ENCODE peak calls at places on chromosomes 7 and 10, in ten cellular contexts. One of them, this sample, is unnamed.

GRCh38 chr10:42482411-42482810 is 156.0 kb downstream of the ZNF33B start:
- DNase-seq in omental fat pad: no peak
- DNase-seq in brain microvascular endothelial cell: no peak
- DNase-seq in uterus: no peak
- DNase-seq in pancreas: no peak
- DNase-seq in Peyer's patch: no peak
- DNase-seq in vagina: no peak
- DNase-seq in H9: no peak
- DNase-seq in heart left ventricle: no peak
- DNase-seq in left ventricle myocardium inferior: no peak
- DNase-seq in this sample: no peak

GRCh38 chr10:66828957-66829356 is 96.9 kb upstream of the LRRTM3 start:
- DNase-seq in omental fat pad: no peak
- DNase-seq in brain microvascular endothelial cell: no peak
- DNase-seq in uterus: no peak
- DNase-seq in pancreas: no peak
- DNase-seq in Peyer's patch: no peak
- DNase-seq in vagina: no peak
- DNase-seq in H9: no peak
- DNase-seq in heart left ventricle: no peak
- DNase-seq in left ventricle myocardium inferior: no peak
- DNase-seq in this sample: no peak

GRCh38 chr10:78578929-78579328 is 489.8 kb upstream of the ZMIZ1 start:
- DNase-seq in omental fat pad: no peak
- DNase-seq in brain microvascular endothelial cell: peak; percentile 1
- DNase-seq in uterus: peak; percentile 8
- DNase-seq in pancreas: no peak
- DNase-seq in Peyer's patch: peak; percentile 61
- DNase-seq in vagina: no peak
- DNase-seq in H9: no peak
- DNase-seq in heart left ventricle: no peak
- DNase-seq in left ventricle myocardium inferior: no peak
- DNase-seq in this sample: no peak

GRCh38 chr7:151672706-151673105 is 153.0 kb upstream of the RHEB start:
- DNase-seq in omental fat pad: no peak
- DNase-seq in brain microvascular endothelial cell: no peak
- DNase-seq in uterus: no peak
- DNase-seq in pancreas: no peak
- DNase-seq in Peyer's patch: no peak
- DNase-seq in vagina: no peak
- DNase-seq in H9: no peak
- DNase-seq in heart left ventricle: no peak
- DNase-seq in left ventricle myocardium inferior: no peak
- DNase-seq in this sample: no peak

GRCh38 chr7:27730112-27730511 is 9.8 kb upstream of the TAX1BP1 start:
- DNase-seq in omental fat pad: no peak
- DNase-seq in brain microvascular endothelial cell: no peak
- DNase-seq in uterus: no peak
- DNase-seq in pancreas: no peak
- DNase-seq in Peyer's patch: no peak
- DNase-seq in vagina: no peak
- DNase-seq in H9: no peak
- DNase-seq in heart left ventricle: no peak
- DNase-seq in left ventricle myocardium inferior: no peak
- DNase-seq in this sample: no peak

GRCh38 chr7:17123020-17123419 is 175.4 kb upstream of the AHR start:
- DNase-seq in omental fat pad: no peak
- DNase-seq in brain microvascular endothelial cell: peak; percentile 82
- DNase-seq in uterus: no peak
- DNase-seq in pancreas: no peak
- DNase-seq in Peyer's patch: no peak
- DNase-seq in vagina: no peak
- DNase-seq in H9: no peak
- DNase-seq in heart left ventricle: no peak
- DNase-seq in left ventricle myocardium inferior: no peak
- DNase-seq in this sample: no peak

GRCh38 chr7:44693641-44694313 is 54.9 kb upstream of the ZMIZ2 start:
- DNase-seq in omental fat pad: no peak
- DNase-seq in brain microvascular endothelial cell: peak; percentile 78
- DNase-seq in uterus: no peak
- DNase-seq in pancreas: no peak
- DNase-seq in Peyer's patch: no peak
- DNase-seq in vagina: no peak
- DNase-seq in H9: no peak
- DNase-seq in heart left ventricle: peak; percentile 81
- DNase-seq in left ventricle myocardium inferior: peak; percentile 67
- DNase-seq in this sample: no peak

GRCh38 chr7:100894860-100895700 is 608 bp downstream of the ACHE start:
- DNase-seq in omental fat pad: peak; percentile 60
- DNase-seq in brain microvascular endothelial cell: no peak
- DNase-seq in uterus: no peak
- DNase-seq in pancreas: peak; percentile 77
- DNase-seq in Peyer's patch: peak; percentile 78
- DNase-seq in vagina: no peak
- DNase-seq in H9: peak; percentile 80
- DNase-seq in heart left ventricle: peak; percentile 54
- DNase-seq in left ventricle myocardium inferior: peak; percentile 29
- DNase-seq in this sample: peak; percentile 90

GRCh38 chr7:128755816-128756476 is 16.8 kb downstream of the CALU start:
- DNase-seq in omental fat pad: no peak
- DNase-seq in brain microvascular endothelial cell: peak; percentile 88
- DNase-seq in uterus: peak; percentile 73
- DNase-seq in pancreas: no peak
- DNase-seq in Peyer's patch: no peak
- DNase-seq in vagina: no peak
- DNase-seq in H9: no peak
- DNase-seq in heart left ventricle: no peak
- DNase-seq in left ventricle myocardium inferior: no peak
- DNase-seq in this sample: no peak

GRCh38 chr7:73429218-73429617 is 4.4 kb upstream of the FZD9 start:
- DNase-seq in omental fat pad: no peak
- DNase-seq in brain microvascular endothelial cell: no peak
- DNase-seq in uterus: no peak
- DNase-seq in pancreas: no peak
- DNase-seq in Peyer's patch: no peak
- DNase-seq in vagina: no peak
- DNase-seq in H9: peak; percentile 81
- DNase-seq in heart left ventricle: no peak
- DNase-seq in left ventricle myocardium inferior: no peak
- DNase-seq in this sample: no peak

GRCh38 chr10:97888641-97889262 is 39.1 kb downstream of the GOLGA7B start:
- DNase-seq in omental fat pad: no peak
- DNase-seq in brain microvascular endothelial cell: peak; percentile 32
- DNase-seq in uterus: no peak
- DNase-seq in pancreas: peak; percentile 46
- DNase-seq in Peyer's patch: no peak
- DNase-seq in vagina: no peak
- DNase-seq in H9: peak; percentile 90
- DNase-seq in heart left ventricle: no peak
- DNase-seq in left ventricle myocardium inferior: no peak
- DNase-seq in this sample: no peak

GRCh38 chr7:138167869-138168296 is 91.6 kb downstream of the AKR1D1 start:
- DNase-seq in omental fat pad: no peak
- DNase-seq in brain microvascular endothelial cell: no peak
- DNase-seq in uterus: no peak
- DNase-seq in pancreas: no peak
- DNase-seq in Peyer's patch: no peak
- DNase-seq in vagina: no peak
- DNase-seq in H9: peak; percentile 67
- DNase-seq in heart left ventricle: no peak
- DNase-seq in left ventricle myocardium inferior: no peak
- DNase-seq in this sample: no peak

GRCh38 chr7:387132-388022 is 97.4 kb downstream of the FOXL3 start:
- DNase-seq in omental fat pad: no peak
- DNase-seq in brain microvascular endothelial cell: no peak
- DNase-seq in uterus: no peak
- DNase-seq in pancreas: no peak
- DNase-seq in Peyer's patch: peak; percentile 38
- DNase-seq in vagina: no peak
- DNase-seq in H9: no peak
- DNase-seq in heart left ventricle: no peak
- DNase-seq in left ventricle myocardium inferior: peak; percentile 5
- DNase-seq in this sample: no peak

GRCh38 chr7:100547872-100548271 is 8.9 kb downstream of the AGFG2 start:
- DNase-seq in omental fat pad: no peak
- DNase-seq in brain microvascular endothelial cell: no peak
- DNase-seq in uterus: no peak
- DNase-seq in pancreas: no peak
- DNase-seq in Peyer's patch: no peak
- DNase-seq in vagina: no peak
- DNase-seq in H9: no peak
- DNase-seq in heart left ventricle: peak; percentile 44
- DNase-seq in left ventricle myocardium inferior: no peak
- DNase-seq in this sample: no peak

GRCh38 chr7:94276797-94277196 is 117.9 kb upstream of the COL1A2 start:
- DNase-seq in omental fat pad: no peak
- DNase-seq in brain microvascular endothelial cell: no peak
- DNase-seq in uterus: no peak
- DNase-seq in pancreas: no peak
- DNase-seq in Peyer's patch: no peak
- DNase-seq in vagina: no peak
- DNase-seq in H9: no peak
- DNase-seq in heart left ventricle: no peak
- DNase-seq in left ventricle myocardium inferior: no peak
- DNase-seq in this sample: no peak

GRCh38 chr7:78265086-78265485 is 466.5 kb downstream of the PHTF2 start:
- DNase-seq in omental fat pad: no peak
- DNase-seq in brain microvascular endothelial cell: no peak
- DNase-seq in uterus: no peak
- DNase-seq in pancreas: no peak
- DNase-seq in Peyer's patch: no peak
- DNase-seq in vagina: no peak
- DNase-seq in H9: no peak
- DNase-seq in heart left ventricle: no peak
- DNase-seq in left ventricle myocardium inferior: no peak
- DNase-seq in this sample: no peak

GRCh38 chr7:5586279-5586962 is 162.8 kb upstream of the TNRC18 start:
- DNase-seq in omental fat pad: no peak
- DNase-seq in brain microvascular endothelial cell: no peak
- DNase-seq in uterus: no peak
- DNase-seq in pancreas: no peak
- DNase-seq in Peyer's patch: no peak
- DNase-seq in vagina: no peak
- DNase-seq in H9: no peak
- DNase-seq in heart left ventricle: no peak
- DNase-seq in left ventricle myocardium inferior: no peak
- DNase-seq in this sample: no peak

GRCh38 chr7:44634187-44634838 is 27.9 kb downstream of the OGDH start:
- DNase-seq in omental fat pad: no peak
- DNase-seq in brain microvascular endothelial cell: no peak
- DNase-seq in uterus: no peak
- DNase-seq in pancreas: peak; percentile 37
- DNase-seq in Peyer's patch: peak; percentile 85
- DNase-seq in vagina: no peak
- DNase-seq in H9: no peak
- DNase-seq in heart left ventricle: no peak
- DNase-seq in left ventricle myocardium inferior: no peak
- DNase-seq in this sample: no peak

GRCh38 chr7:117126631-117127030 is 173.3 kb downstream of the ST7 start:
- DNase-seq in omental fat pad: no peak
- DNase-seq in brain microvascular endothelial cell: no peak
- DNase-seq in uterus: no peak
- DNase-seq in pancreas: no peak
- DNase-seq in Peyer's patch: no peak
- DNase-seq in vagina: no peak
- DNase-seq in H9: no peak
- DNase-seq in heart left ventricle: no peak
- DNase-seq in left ventricle myocardium inferior: no peak
- DNase-seq in this sample: no peak
- TF ChIP-seq CTCF in omental fat pad: no peak
- TF ChIP-seq CTCF in brain microvascular endothelial cell: no peak
- TF ChIP-seq CTCF in uterus: no peak
- TF ChIP-seq CTCF in pancreas: no peak
- TF ChIP-seq CTCF in Peyer's patch: no peak
- TF ChIP-seq CTCF in vagina: no peak
- TF ChIP-seq CTCF in H9: no peak
- TF ChIP-seq CTCF in heart left ventricle: no peak
- TF ChIP-seq CTCF in left ventricle myocardium inferior: no peak
- TF ChIP-seq CTCF in this sample: no peak

GRCh38 chr7:123054357-123055133 is 59.0 kb upstream of the TAS2R16 start:
- DNase-seq in omental fat pad: no peak
- DNase-seq in brain microvascular endothelial cell: no peak
- DNase-seq in uterus: no peak
- DNase-seq in pancreas: no peak
- DNase-seq in Peyer's patch: no peak
- DNase-seq in vagina: no peak
- DNase-seq in H9: peak; percentile 71
- DNase-seq in heart left ventricle: peak; percentile 38
- DNase-seq in left ventricle myocardium inferior: peak; percentile 24
- DNase-seq in this sample: no peak
- TF ChIP-seq CTCF in omental fat pad: no peak
- TF ChIP-seq CTCF in brain microvascular endothelial cell: peak; percentile 48
- TF ChIP-seq CTCF in uterus: no peak
- TF ChIP-seq CTCF in pancreas: no peak
- TF ChIP-seq CTCF in Peyer's patch: no peak
- TF ChIP-seq CTCF in vagina: no peak
- TF ChIP-seq CTCF in H9: peak; percentile 62
- TF ChIP-seq CTCF in heart left ventricle: peak; percentile 17
- TF ChIP-seq CTCF in left ventricle myocardium inferior: peak; percentile 46
- TF ChIP-seq CTCF in this sample: no peak

DNA sequence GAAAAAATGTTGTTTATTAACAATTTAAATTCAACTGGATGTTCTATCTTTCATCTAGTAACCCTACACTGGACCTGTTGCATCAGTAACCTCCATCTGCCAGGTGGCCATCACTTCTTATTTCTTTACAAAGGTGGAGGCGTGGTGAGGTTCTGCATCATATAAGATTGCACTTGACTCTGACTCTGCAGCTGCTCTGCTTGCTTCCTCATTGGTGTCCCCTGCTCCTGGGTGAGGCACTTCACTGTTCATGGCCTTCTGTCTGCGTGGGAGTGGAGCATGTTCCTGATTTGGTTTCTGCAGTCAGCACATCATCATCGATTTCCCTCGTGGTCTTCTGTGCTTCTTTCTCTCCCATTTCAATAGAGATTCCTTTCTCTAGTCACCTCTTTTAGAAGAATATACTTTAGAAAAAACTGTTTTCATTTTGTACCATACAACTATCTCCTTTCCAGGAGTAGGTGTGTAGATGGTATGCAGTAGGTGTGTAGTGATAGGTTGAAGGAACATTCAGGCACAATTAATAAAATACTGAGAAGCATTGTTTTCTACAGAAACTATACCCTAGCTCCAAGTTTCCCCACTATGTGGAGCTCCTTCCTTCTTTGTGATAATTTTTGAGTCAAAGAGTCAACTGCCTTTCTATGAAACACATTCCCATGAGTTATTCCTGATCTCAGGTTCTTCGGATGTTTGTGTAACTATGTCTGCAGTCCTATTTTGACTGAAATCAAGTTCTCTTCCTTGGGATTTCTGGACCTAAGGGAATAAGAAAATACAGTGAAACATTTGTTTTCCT is 231.7 kb upstream of the CNTNAP2 start:
- DNase-seq in omental fat pad: no peak
- DNase-seq in brain microvascular endothelial cell: peak; percentile 3
- DNase-seq in uterus: no peak
- DNase-seq in pancreas: no peak
- DNase-seq in Peyer's patch: no peak
- DNase-seq in vagina: no peak
- DNase-seq in H9: no peak
- DNase-seq in heart left ventricle: no peak
- DNase-seq in left ventricle myocardium inferior: no peak
- DNase-seq in this sample: no peak
- TF ChIP-seq CTCF in omental fat pad: no peak
- TF ChIP-seq CTCF in brain microvascular endothelial cell: peak; percentile 22
- TF ChIP-seq CTCF in uterus: no peak
- TF ChIP-seq CTCF in pancreas: no peak
- TF ChIP-seq CTCF in Peyer's patch: no peak
- TF ChIP-seq CTCF in vagina: no peak
- TF ChIP-seq CTCF in H9: peak; percentile 16
- TF ChIP-seq CTCF in heart left ventricle: no peak
- TF ChIP-seq CTCF in left ventricle myocardium inferior: no peak
- TF ChIP-seq CTCF in this sample: no peak

GRCh38 chr7:149716007-149716931 is 57.1 kb downstream of the ZNF467 start:
- DNase-seq in omental fat pad: peak; percentile 13
- DNase-seq in brain microvascular endothelial cell: no peak
- DNase-seq in uterus: no peak
- DNase-seq in pancreas: no peak
- DNase-seq in Peyer's patch: no peak
- DNase-seq in vagina: peak; percentile 85
- DNase-seq in H9: peak; percentile 23
- DNase-seq in heart left ventricle: no peak
- DNase-seq in left ventricle myocardium inferior: no peak
- DNase-seq in this sample: peak; percentile 72
- TF ChIP-seq CTCF in omental fat pad: no peak
- TF ChIP-seq CTCF in brain microvascular endothelial cell: no peak
- TF ChIP-seq CTCF in uterus: no peak
- TF ChIP-seq CTCF in pancreas: no peak
- TF ChIP-seq CTCF in Peyer's patch: no peak
- TF ChIP-seq CTCF in vagina: no peak
- TF ChIP-seq CTCF in H9: peak; percentile 10
- TF ChIP-seq CTCF in heart left ventricle: no peak
- TF ChIP-seq CTCF in left ventricle myocardium inferior: no peak
- TF ChIP-seq CTCF in this sample: peak; percentile 17